ENCODE peak calls at places on chromosomes 6 and 20, in six cellular contexts. K is NCI-H1092 treated with DMSO at 0.1 percent for 48 hours; U is GM23248; B is occipital lobe; O is activated CD8-positive, alpha-beta memory T cell treated with anti-CD3 and anti-CD28 coated beads for 24 hours; H is right lobe of liver. C is an unnamed sample.
A peak's percentile ranks its signal among the peaks of the same experiment; 100 is the strongest.

GRCh38 chr20:63254536-63255384 is 497 bp upstream of the NKAIN4 start:
- DNase-seq in K (no peak), U (no peak), B (no peak), O (no peak), H (no peak), C (no peak)

GRCh38 chr20:37288091-37288490 is 1.4 kb upstream of the MANBAL start:
- DNase-seq in K (no peak), U (no peak), B (no peak), O (no peak), H (peak; percentile 68), C (no peak)

GRCh38 chr6:71457883-71458282 is 169.3 kb downstream of the OGFRL1 start:
- DNase-seq in K (no peak), U (no peak), B (no peak), O (no peak), H (no peak), C (no peak)

GRCh38 chr6:76275746-76276145 is 203.3 kb upstream of the IMPG1 start:
- DNase-seq in K (no peak), U (no peak), B (no peak), O (no peak), H (no peak), C (no peak)

GRCh38 chr6:169190144-169190584 is 63.5 kb downstream of the THBS2 start:
- DNase-seq in K (no peak), U (peak; percentile 91), B (no peak), O (no peak), H (no peak), C (peak; percentile 48)

GRCh38 chr20:43824279-43824678 is 90.4 kb upstream of the TOX2 start:
- DNase-seq in K (no peak), U (no peak), B (no peak), O (no peak), H (no peak), C (no peak)

GRCh38 chr6:142568857-142569597 is 267.2 kb downstream of the ADGRG6 start:
- DNase-seq in K (no peak), U (peak; percentile 83), B (no peak), O (no peak), H (no peak), C (no peak)

GRCh38 chr6:127547215-127547614 is 28.1 kb upstream of the MTCL3 start:
- DNase-seq in K (no peak), U (peak; percentile 40), B (no peak), O (no peak), H (no peak), C (no peak)

GRCh38 chr6:118652051-118652699 is 784 bp upstream of the CEP85L start:
- DNase-seq in K (no peak), U (no peak), B (no peak), O (no peak), H (no peak), C (no peak)

GRCh38 chr6:7431594-7432390 is 42.2 kb downstream of the RIOK1 start:
- DNase-seq in K (no peak), U (no peak), B (no peak), O (no peak), H (no peak), C (no peak)

GRCh38 chr6:142845143-142845571 is 99.8 kb downstream of the HIVEP2 start:
- DNase-seq in K (no peak), U (peak; percentile 71), B (no peak), O (no peak), H (no peak), C (no peak)

C was measured in SJSA1.